ENCODE peak calls at places on chromosomes 2 and 18, in four cellular contexts. P is lower lobe of right lung, B is IMR-90, R is osteoblast. L is an unnamed sample.

GRCh38 chr2:89833780-89834117 is 1142.3 kb downstream of the RPIA start:
- DNase-seq in R (no peak), B (peak), P (no peak), L (no peak)

GRCh38 chr2:26148501-26148900 is 24.4 kb upstream of the GAREM2 start:
- DNase-seq in R (peak), B (peak), P (no peak), L (no peak)

GRCh38 chr18:2917255-2918047 is 70.6 kb downstream of the EMILIN2 start:
- DNase-seq in P (no peak), B (no peak), R (no peak), L (no peak)

GRCh38 chr2:30567317-30567716 is 120.3 kb downstream of the LCLAT1 start:
- DNase-seq in R (no peak), B (no peak), P (no peak), L (no peak)

GRCh38 chr2:32683520-32684086 is 55.8 kb downstream of the TTC27 start:
- DNase-seq in P (no peak), B (peak), R (peak), L (no peak)

GRCh38 chr2:100813527-100813926 is 6.4 kb upstream of the NPAS2 start:
- DNase-seq in R (peak), B (peak), P (no peak), L (peak)

GRCh38 chr2:33134086-33134763 is 187.5 kb downstream of the LTBP1 start:
- DNase-seq in P (no peak), B (peak), R (peak), L (no peak)

GRCh38 chr2:241636983-241637232 is at the start of gene THAP4:
- DNase-seq in R (peak), B (no peak), P (peak), L (peak)

GRCh38 chr2:11129598-11130449 is 25.4 kb upstream of the SLC66A3 start:
- DNase-seq in B (no peak), P (peak), R (peak), L (peak)

GRCh38 chr18:10926565-10927194 is 222.7 kb downstream of the PIEZO2 start:
- DNase-seq in P (no peak), B (peak), R (no peak), L (no peak)

GRCh38 chr18:58761241-58761969 is 90.1 kb downstream of the MALT1 start:
- DNase-seq in R (peak), B (peak), P (no peak), L (peak)

GRCh38 chr2:240623531-240624010 is 1.7 kb upstream of the GPR35 start:
- DNase-seq in R (peak), P (peak), B (no peak), L (peak)

GRCh38 chr2:135617501-135618015 is 86.3 kb downstream of the R3HDM1 start:
- DNase-seq in B (peak), R (peak), P (no peak), L (no peak)

GRCh38 chr2:95327861-95328260 is 30.7 kb downstream of the KCNIP3 start:
- DNase-seq in B (no peak), P (no peak), R (no peak), L (no peak)

GRCh38 chr2:194205568-194206227 is 1451.3 kb upstream of the SLC39A10 start:
- DNase-seq in P (no peak), B (no peak), R (no peak), L (no peak)

GRCh38 chr18:33034212-33034611 is 261.4 kb upstream of the KLHL14 start:
- DNase-seq in R (no peak), P (no peak), B (no peak), L (no peak)

GRCh38 chr18:32326450-32327309 is 136.8 kb downstream of the MEP1B start:
- DNase-seq in R (peak), B (peak), P (no peak), L (no peak)

GRCh38 chr2:40032650-40033319 is 253.7 kb upstream of the THUMPD2 start:
- DNase-seq in B (peak), P (no peak), R (peak), L (no peak)

DNA sequence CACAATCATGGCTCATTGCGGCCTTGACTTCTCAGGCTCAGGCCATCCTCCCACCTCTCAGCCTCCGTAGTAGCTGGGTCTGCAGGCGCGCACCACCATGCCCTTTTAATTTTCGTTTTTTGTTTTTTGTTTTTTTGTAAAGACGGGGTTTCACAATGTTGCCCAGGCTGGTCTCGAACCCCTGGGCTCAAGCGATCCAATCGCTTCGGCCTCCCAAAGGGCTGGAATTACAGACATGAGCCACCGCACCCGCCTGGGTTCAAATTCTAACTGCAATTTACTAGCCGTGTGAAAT is 12.3 kb upstream of the DCTN1 start:
- DNase-seq in P (no peak), R (no peak), B (no peak), L (no peak)
- H3K27ac ChIP-seq in P (no peak), R (no peak), B (no peak), L (no peak)

GRCh38 chr2:28626891-28627421 is 124.7 kb upstream of the PPP1CB start:
- DNase-seq in B (peak), R (no peak), P (no peak), L (no peak)
- H3K27ac ChIP-seq in B (no peak), R (peak), P (peak), L (no peak)

DNA sequence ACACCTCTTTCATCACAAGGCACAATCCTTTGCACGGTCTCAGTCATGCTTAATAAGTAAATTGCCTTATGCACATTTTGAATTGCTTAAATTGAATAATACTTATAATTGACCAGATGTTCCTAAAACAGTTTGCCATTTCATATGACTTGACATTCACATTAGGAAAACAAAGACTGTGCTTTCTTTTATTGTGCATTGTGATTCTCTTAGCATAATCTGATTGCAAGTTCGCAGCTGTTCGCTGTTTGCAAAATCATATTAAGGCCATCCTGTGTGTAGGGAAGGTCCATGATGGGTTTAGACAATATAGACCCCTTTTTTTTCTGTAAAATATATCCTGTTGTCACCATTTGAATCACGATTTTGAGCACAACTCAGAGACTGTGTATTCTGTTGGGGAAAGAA is 75.6 kb downstream of the RNF144A start:
- DNase-seq in P (no peak), R (no peak), B (no peak), L (no peak)
- H3K27ac ChIP-seq in P (peak), R (no peak), B (no peak), L (no peak)

GRCh38 chr2:197269173-197269572 is 41.4 kb downstream of the ANKRD44 start:
- DNase-seq in P (no peak), R (no peak), B (peak), L (peak)
- H3K27ac ChIP-seq in P (no peak), R (no peak), B (no peak), L (peak)

GRCh38 chr2:197327073-197327775 is 16.6 kb upstream of the ANKRD44 start:
- DNase-seq in P (no peak), R (no peak), B (no peak), L (no peak)
- H3K27ac ChIP-seq in P (no peak), R (no peak), B (no peak), L (peak)

GRCh38 chr18:57050314-57050949 is 96.5 kb upstream of the BOD1L2 start:
- DNase-seq in B (no peak), R (no peak), P (no peak), L (no peak)

GRCh38 chr18:57051586-57052044 is 95.3 kb upstream of the BOD1L2 start:
- DNase-seq in B (no peak), R (no peak), P (no peak), L (no peak)

GRCh38 chr18:57048351-57048750 is 98.5 kb upstream of the BOD1L2 start:
- DNase-seq in R (no peak), P (no peak), B (no peak), L (no peak)

GRCh38 chr18:57051019-57051418 is 95.9 kb upstream of the BOD1L2 start:
- DNase-seq in B (no peak), R (no peak), P (no peak), L (no peak)

DNA sequence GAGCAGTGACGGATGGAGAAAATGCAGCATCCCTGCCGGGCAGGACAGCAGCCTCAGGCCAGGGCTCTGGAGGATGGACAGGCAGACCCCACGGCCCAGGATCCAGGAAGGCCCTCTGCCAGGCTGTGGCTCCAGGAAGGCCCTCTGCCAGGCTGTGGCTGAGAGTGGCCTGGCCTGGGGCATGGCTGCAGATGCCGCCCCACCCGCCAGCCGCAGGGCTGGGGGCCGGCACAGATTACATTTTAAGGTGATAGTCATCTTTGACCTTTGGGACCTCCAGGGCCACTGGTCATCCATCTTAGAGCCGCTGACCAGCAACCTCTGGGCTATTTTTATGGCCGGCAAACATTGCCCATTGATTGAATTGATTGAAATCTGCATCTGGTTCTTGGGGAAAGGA is 98.0 kb upstream of the BOD1L2 start:
- DNase-seq in R (no peak), P (no peak), B (no peak), L (no peak)
- H3K27ac ChIP-seq in R (no peak), P (no peak), B (no peak), L (no peak)

GRCh38 chr2:99677814-99678213 is 188.0 kb upstream of the REV1 start:
- DNase-seq in B (no peak), P (no peak), R (no peak), L (no peak)

GRCh38 chr2:99675110-99675661 is 185.4 kb upstream of the REV1 start:
- DNase-seq in R (no peak), B (no peak), P (no peak), L (no peak)

GRCh38 chr2:99670768-99671734 is 181.2 kb upstream of the REV1 start:
- DNase-seq in P (no peak), R (no peak), B (peak), L (no peak)

GRCh38 chr2:99672766-99673375 is 183.1 kb upstream of the REV1 start:
- DNase-seq in R (no peak), B (no peak), P (no peak), L (no peak)

GRCh38 chr2:99674031-99674430 is 184.2 kb upstream of the REV1 start:
- DNase-seq in B (no peak), R (no peak), P (no peak), L (no peak)
- H3K27ac ChIP-seq in B (no peak), R (no peak), P (no peak), L (no peak)

DNA sequence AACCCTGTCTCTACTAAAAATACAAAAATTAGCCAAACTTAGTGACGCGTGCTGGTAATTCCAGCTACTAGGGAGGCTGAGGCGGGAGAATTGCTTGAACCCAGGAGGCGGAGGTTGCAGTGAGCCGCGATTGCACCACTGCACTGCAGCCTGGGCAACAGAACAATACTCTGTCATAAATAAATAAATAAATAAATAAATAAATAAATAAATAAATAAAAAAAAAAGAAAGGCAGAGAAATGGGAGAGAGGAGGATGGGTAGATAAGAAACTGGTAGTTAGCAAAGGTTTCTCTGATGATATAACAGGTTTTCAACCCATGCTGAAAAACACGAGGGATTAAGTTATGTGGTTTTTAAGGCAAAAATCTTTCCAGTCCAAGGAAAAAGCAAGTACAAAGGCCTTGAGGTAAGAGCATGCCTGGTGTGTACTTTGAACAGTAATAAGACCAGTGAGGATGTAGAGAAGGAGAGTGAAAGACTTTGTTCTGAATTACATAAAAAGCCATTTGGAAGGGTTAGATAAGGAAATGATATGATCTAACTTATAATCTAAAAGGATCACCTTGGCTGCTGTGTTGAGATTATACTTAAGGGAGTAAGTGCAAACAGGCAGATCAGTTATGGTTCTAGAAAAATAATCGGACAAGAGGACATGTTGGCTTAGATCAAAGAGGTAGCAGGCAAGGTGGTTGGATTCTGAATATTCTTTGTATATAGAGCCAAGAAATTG is 159.3 kb downstream of the PTH2R start:
- DNase-seq in B (no peak), P (no peak), R (no peak), L (no peak)
- H3K27ac ChIP-seq in B (no peak), P (no peak), R (no peak), L (no peak)